ENCODE peak calls at places on chromosomes 7 and 10, in eight cellular contexts. J, L, V, H, U, Z, C and A are unnamed samples.

GRCh38 chr7:40329601-40330153 is 194.9 kb downstream of the SUGCT start:
- DNase-seq in J (no peak), L (no peak), V (no peak), H (no peak), U (no peak), Z (no peak), C (peak; percentile 50), A (peak; percentile 62)

GRCh38 chr7:68146970-68147369 is 1150.3 kb downstream of the TYW1 start:
- DNase-seq in J (no peak), L (no peak), V (no peak), H (no peak), U (no peak), Z (no peak), C (no peak), A (no peak)

GRCh38 chr10:27536437-27536836 is 32.3 kb downstream of the RAB18 start:
- DNase-seq in J (no peak), L (no peak), V (no peak), H (no peak), U (no peak), Z (no peak), C (no peak), A (no peak)

GRCh38 chr10:7944537-7944936 is 110.0 kb upstream of the GATA3 start:
- DNase-seq in J (no peak), L (no peak), V (no peak), H (no peak), U (no peak), Z (no peak), C (no peak), A (no peak)

GRCh38 chr7:98877692-98878364 is 504 bp upstream of the TRRAP start:
- DNase-seq in J (no peak), L (no peak), V (no peak), H (no peak), U (no peak), Z (no peak), C (no peak), A (no peak)

GRCh38 chr7:115475774-115476407 is 554.0 kb downstream of the MDFIC start:
- DNase-seq in J (no peak), L (no peak), V (no peak), H (no peak), U (no peak), Z (no peak), C (no peak), A (no peak)

GRCh38 chr7:92641921-92642511 is 51.8 kb upstream of the FAM133B start:
- DNase-seq in J (no peak), L (no peak), V (peak; percentile 15), H (peak; percentile 63), U (peak; percentile 58), Z (no peak), C (peak; percentile 24), A (no peak)

GRCh38 chr10:16853201-16853600 is 36.0 kb upstream of the RSU1 start:
- DNase-seq in J (no peak), L (no peak), V (no peak), H (no peak), U (no peak), Z (no peak), C (no peak), A (no peak)

GRCh38 chr10:97023401-97024180 is 162.2 kb downstream of the SLIT1 start:
- DNase-seq in J (no peak), L (no peak), V (no peak), H (no peak), U (no peak), Z (no peak), C (no peak), A (no peak)

GRCh38 chr10:75042292-75042974 is 69.0 kb upstream of the SAMD8 start:
- DNase-seq in J (no peak), L (no peak), V (no peak), H (peak; percentile 53), U (no peak), Z (no peak), C (no peak), A (no peak)

GRCh38 chr10:86684305-86684704 is 16.0 kb downstream of the LDB3 start:
- DNase-seq in J (no peak), L (peak; percentile 76), V (no peak), H (no peak), U (no peak), Z (no peak), C (no peak), A (no peak)

GRCh38 chr7:143193880-143194279 is 10.7 kb downstream of the TAS2R39 start:
- DNase-seq in J (no peak), L (no peak), V (no peak), H (no peak), U (no peak), Z (no peak), C (no peak), A (no peak)

GRCh38 chr10:122263971-122264370 is 7.1 kb upstream of the BTBD16 start:
- DNase-seq in J (no peak), L (no peak), V (no peak), H (peak; percentile 68), U (no peak), Z (no peak), C (no peak), A (no peak)

GRCh38 chr7:50953820-50954219 is 171.1 kb upstream of the GRB10 start:
- DNase-seq in J (no peak), L (no peak), V (no peak), H (no peak), U (no peak), Z (no peak), C (no peak), A (no peak)

GRCh38 chr7:132350741-132351140 is 225.5 kb downstream of the PLXNA4 start:
- DNase-seq in J (no peak), L (no peak), V (no peak), H (no peak), U (no peak), Z (no peak), C (no peak), A (no peak)

GRCh38 chr10:128908109-128908898 is 558.7 kb upstream of the MGMT start:
- DNase-seq in J (no peak), L (no peak), V (no peak), H (no peak), U (no peak), Z (no peak), C (peak; percentile 19), A (no peak)

GRCh38 chr7:91787923-91788322 is 92.6 kb downstream of the MTERF1 start:
- DNase-seq in J (no peak), L (no peak), V (no peak), H (no peak), U (no peak), Z (no peak), C (no peak), A (no peak)

GRCh38 chr10:52769966-52770365 is 2.6 kb downstream of the MBL2 start:
- DNase-seq in J (no peak), L (no peak), V (no peak), H (no peak), U (no peak), Z (no peak), C (no peak), A (no peak)

GRCh38 chr10:49768329-49768728 is 6.2 kb upstream of the OGDHL start:
- DNase-seq in J (no peak), L (no peak), V (no peak), H (no peak), U (no peak), Z (no peak), C (no peak), A (no peak)

GRCh38 chr7:131544449-131545425 is 11.7 kb downstream of the PODXL start:
- DNase-seq in J (no peak), L (no peak), V (no peak), H (no peak), U (no peak), Z (no peak), C (no peak), A (no peak)

GRCh38 chr10:1166828-1167275 is 110.7 kb downstream of the WDR37 start:
- DNase-seq in J (no peak), L (no peak), V (no peak), H (no peak), U (no peak), Z (no peak), C (no peak), A (no peak)

GRCh38 chr10:71920540-71921318 is 43.5 kb upstream of the CHST3 start:
- DNase-seq in J (no peak), L (no peak), V (no peak), H (no peak), U (no peak), Z (no peak), C (no peak), A (no peak)

GRCh38 chr10:60044221-60044620 is 137.9 kb upstream of the CCDC6 start:
- DNase-seq in J (no peak), L (no peak), V (no peak), H (peak; percentile 46), U (no peak), Z (no peak), C (no peak), A (no peak)

GRCh38 chr10:57338823-57339558 is 928.7 kb downstream of the IPMK start:
- DNase-seq in J (no peak), L (no peak), V (no peak), H (peak; percentile 9), U (no peak), Z (no peak), C (peak; percentile 48), A (peak; percentile 62)

GRCh38 chr10:13815766-13816165 is 229.0 kb downstream of the PRPF18 start:
- DNase-seq in J (no peak), L (no peak), V (no peak), H (no peak), U (no peak), Z (no peak), C (no peak), A (no peak)

GRCh38 chr7:11985971-11986370 is 154.0 kb upstream of the THSD7A start:
- DNase-seq in J (no peak), L (no peak), V (no peak), H (no peak), U (no peak), Z (no peak), C (no peak), A (no peak)

GRCh38 chr7:25949672-25950487 is 202.1 kb upstream of the NFE2L3 start:
- DNase-seq in J (peak; percentile 61), L (no peak), V (no peak), H (no peak), U (no peak), Z (no peak), C (peak; percentile 41), A (peak; percentile 65)

GRCh38 chr10:47406870-47407648 is 23.0 kb upstream of the ZNF488 start:
- DNase-seq in J (no peak), L (peak; percentile 83), V (no peak), H (peak; percentile 61), U (no peak), Z (no peak), C (no peak), A (no peak)

GRCh38 chr10:79328737-79329504 is 18.3 kb upstream of the PPIF start:
- DNase-seq in J (no peak), L (no peak), V (no peak), H (no peak), U (no peak), Z (no peak), C (no peak), A (no peak)

GRCh38 chr10:110556993-110557601 is 10.4 kb upstream of the SMC3 start:
- DNase-seq in J (no peak), L (no peak), V (peak; percentile 65), H (no peak), U (no peak), Z (peak; percentile 49), C (peak; percentile 55), A (peak; percentile 67)

GRCh38 chr7:94012748-94013147 is 8.6 kb upstream of the BET1 start:
- DNase-seq in J (no peak), L (no peak), V (no peak), H (no peak), U (no peak), Z (no peak), C (no peak), A (no peak)

GRCh38 chr10:79299397-79300370 is 47.6 kb upstream of the PPIF start:
- DNase-seq in J (no peak), L (no peak), V (no peak), H (peak; percentile 48), U (no peak), Z (no peak), C (no peak), A (no peak)

GRCh38 chr10:11687357-11687771 is 54.8 kb upstream of the ECHDC3 start:
- DNase-seq in J (no peak), L (peak; percentile 66), V (no peak), H (no peak), U (no peak), Z (no peak), C (no peak), A (no peak)